ENCODE peak calls at places on chromosomes 13 and 19, in nine cellular contexts. Z is non-pigmented ciliary epithelial cell; U is astrocyte of the hippocampus; L is COR-L47; Q is naive thymus-derived CD8-positive, alpha-beta T cell; N is T-helper 9 cell; G is astrocyte of the spinal cord; Y is NCI-H1048; D is ELR. S is an unnamed sample.

GRCh38 chr13:99978781-99979452 is 2.7 kb upstream of the ZIC2 start:
- DNase-seq in Z (no peak), U (peak), L (peak), Q (no peak), N (no peak), G (peak), Y (no peak), D (no peak), S (no peak)

GRCh38 chr19:55368701-55369563 is 1.3 kb downstream of the IL11 start:
- DNase-seq in Z (no peak), U (peak), L (no peak), Q (no peak), N (no peak), G (peak), Y (no peak), D (peak), S (peak)

GRCh38 chr19:9934132-9934950 is 2.0 kb downstream of the OLFM2 start:
- DNase-seq in Z (no peak), U (peak), L (peak), Q (peak), N (peak), G (peak), Y (peak), D (peak), S (peak)

GRCh38 chr19:51681286-51681956 is 11.7 kb upstream of the SPACA6 start:
- DNase-seq in Z (no peak), U (no peak), L (no peak), Q (no peak), N (no peak), G (no peak), Y (no peak), D (peak), S (no peak)

GRCh38 chr19:38061294-38061693 is 154.3 kb downstream of the SIPA1L3 start:
- DNase-seq in Z (peak), U (peak), L (no peak), Q (no peak), N (no peak), G (peak), Y (no peak), D (peak), S (peak)

GRCh38 chr13:111245781-111246384 is 74.6 kb upstream of the TEX29 start:
- DNase-seq in Z (peak), U (peak), L (no peak), Q (no peak), N (no peak), G (peak), Y (no peak), D (no peak), S (no peak)

GRCh38 chr13:105177265-105177900 is 1358.1 kb downstream of the EFNB2 start:
- DNase-seq in Z (no peak), U (peak), L (no peak), Q (no peak), N (no peak), G (no peak), Y (no peak), D (no peak), S (no peak)

GRCh38 chr19:18167975-18168645 is 5.5 kb upstream of the IFI30 start:
- DNase-seq in Z (no peak), U (peak), L (peak), Q (peak), N (peak), G (no peak), Y (no peak), D (peak), S (peak)

GRCh38 chr19:49502866-49503581 is 6.8 kb downstream of the RPS11 start:
- DNase-seq in Z (no peak), U (peak), L (peak), Q (peak), N (no peak), G (peak), Y (peak), D (peak), S (peak)

GRCh38 chr13:51380269-51380668 is 40.8 kb downstream of the SERPINE3 start:
- DNase-seq in Z (peak), U (peak), L (no peak), Q (no peak), N (no peak), G (peak), Y (no peak), D (peak), S (peak)

GRCh38 chr13:25046985-25047660 is 48.8 kb upstream of the PABPC3 start:
- DNase-seq in Z (no peak), U (peak), L (peak), Q (no peak), N (no peak), G (peak), Y (no peak), D (peak), S (peak)

GRCh38 chr19:11693505-11694499 is 44.9 kb downstream of the ZNF823 start:
- DNase-seq in Z (peak), U (peak), L (peak), Q (no peak), N (no peak), G (peak), Y (peak), D (peak), S (peak)

GRCh38 chr19:4986471-4986888 is 17.6 kb downstream of the KDM4B start:
- DNase-seq in Z (no peak), U (no peak), L (no peak), Q (no peak), N (no peak), G (no peak), Y (no peak), D (no peak), S (no peak)

GRCh38 chr13:24249586-24249985 is 59.8 kb upstream of the C1QTNF9 start:
- DNase-seq in Z (no peak), U (no peak), L (no peak), Q (no peak), N (no peak), G (no peak), Y (no peak), D (no peak), S (no peak)

GRCh38 chr19:4539697-4540581 is at the start of gene LRG1:
- DNase-seq in Z (no peak), U (no peak), L (no peak), Q (no peak), N (no peak), G (no peak), Y (no peak), D (no peak), S (no peak)

GRCh38 chr13:80100636-80101035 is 240.3 kb downstream of the SPRY2 start:
- DNase-seq in Z (no peak), U (peak), L (no peak), Q (no peak), N (no peak), G (no peak), Y (no peak), D (no peak), S (no peak)

GRCh38 chr19:50512112-50512998 is 1.4 kb downstream of the ASPDH start:
- DNase-seq in Z (no peak), U (no peak), L (no peak), Q (no peak), N (no peak), G (no peak), Y (no peak), D (no peak), S (no peak)

GRCh38 chr13:60398949-60399589 is 2.0 kb downstream of the TDRD3 start:
- DNase-seq in Z (no peak), U (peak), L (no peak), Q (no peak), N (no peak), G (peak), Y (no peak), D (peak), S (no peak)